ENCODE peak calls at places on chromosome 6, in five cellular contexts. T, Z, E, G and K are unnamed samples.

GRCh38 chr6:30206799-30207618 is 6.2 kb downstream of the TRIM26 start:
- DNase-seq in G (no peak), E (peak), T (no peak), Z (no peak), K (no peak)

GRCh38 chr6:154341876-154342275 is 14.7 kb downstream of the IPCEF1 start:
- DNase-seq in E (no peak), T (no peak), G (no peak), Z (no peak), K (no peak)

GRCh38 chr6:43698584-43699349 is 11.2 kb upstream of the MRPS18A start:
- DNase-seq in Z (no peak), T (no peak), E (peak), G (no peak), K (no peak)

GRCh38 chr6:81204741-81205140 is 547.7 kb downstream of the TENT5A start:
- DNase-seq in G (no peak), E (peak), T (no peak), Z (no peak), K (no peak)

GRCh38 chr6:10521104-10521808 is at the start of gene GCNT2:
- DNase-seq in E (peak), G (no peak), T (no peak), Z (no peak), K (no peak)

GRCh38 chr6:136228811-136229210 is 21.3 kb downstream of the MTFR2 start:
- DNase-seq in Z (no peak), E (no peak), G (no peak), T (peak), K (no peak)

GRCh38 chr6:10413850-10414765 is 766 bp downstream of the TFAP2A start:
- DNase-seq in E (peak), Z (no peak), T (no peak), G (no peak), K (no peak)

GRCh38 chr6:130679684-130680083 is 147.5 kb upstream of the SMLR1 start:
- DNase-seq in E (peak), Z (no peak), T (no peak), G (no peak), K (no peak)

GRCh38 chr6:1390071-1390804 is 862 bp downstream of the FOXF2 start:
- DNase-seq in T (no peak), E (peak), G (no peak), Z (no peak), K (no peak)

GRCh38 chr6:26064619-26065257 is 22.5 kb upstream of the HFE start:
- DNase-seq in T (no peak), E (peak), G (peak), Z (peak), K (no peak)

GRCh38 chr6:153032255-153032882 is 29.9 kb upstream of the MTRF1L start:
- DNase-seq in Z (no peak), E (peak), G (no peak), T (peak), K (peak)

GRCh38 chr6:128112494-128112893 is 211.6 kb upstream of the THEMIS start:
- DNase-seq in E (peak), T (no peak), G (no peak), Z (no peak), K (no peak)

GRCh38 chr6:148550569-148550968 is 196.3 kb upstream of the UST start:
- DNase-seq in T (no peak), E (peak), G (no peak), Z (no peak), K (no peak)

GRCh38 chr6:46421239-46421638 is 70.0 kb downstream of the RCAN2 start:
- DNase-seq in G (no peak), Z (no peak), E (peak), T (no peak), K (no peak)